ENCODE peak calls at places on chromosomes 1 and 21, in eight cellular contexts. One of them, this sample, is unnamed.

GRCh38 chr1:234899041-234899787 is 229.4 kb downstream of the TOMM20 start:
- DNase-seq in AG09309: no peak
- DNase-seq in ascending aorta: no peak
- DNase-seq in AG04450: no peak
- DNase-seq in fibroblast of pulmonary artery: peak
- DNase-seq in fibroblast of mammary gland: peak
- DNase-seq in esophagus muscularis mucosa: no peak
- DNase-seq in heart left ventricle: peak
- DNase-seq in this sample: peak

GRCh38 chr1:53896673-53897229 is 2.8 kb downstream of the DIO1 start:
- DNase-seq in AG04450: peak
- DNase-seq in fibroblast of pulmonary artery: peak
- DNase-seq in AG09309: peak
- DNase-seq in esophagus muscularis mucosa: no peak
- DNase-seq in fibroblast of mammary gland: peak
- DNase-seq in ascending aorta: no peak
- DNase-seq in heart left ventricle: no peak
- DNase-seq in this sample: peak

GRCh38 chr1:92478393-92478792 is 8.3 kb downstream of the GFI1 start:
- DNase-seq in esophagus muscularis mucosa: no peak
- DNase-seq in fibroblast of mammary gland: no peak
- DNase-seq in AG09309: no peak
- DNase-seq in AG04450: no peak
- DNase-seq in fibroblast of pulmonary artery: no peak
- DNase-seq in heart left ventricle: no peak
- DNase-seq in ascending aorta: no peak
- DNase-seq in this sample: peak

GRCh38 chr1:98991127-98992003 is 13.3 kb downstream of the PLPPR5 start:
- DNase-seq in ascending aorta: no peak
- DNase-seq in heart left ventricle: no peak
- DNase-seq in AG09309: peak
- DNase-seq in fibroblast of mammary gland: peak
- DNase-seq in AG04450: peak
- DNase-seq in esophagus muscularis mucosa: no peak
- DNase-seq in fibroblast of pulmonary artery: peak
- DNase-seq in this sample: peak

GRCh38 chr1:106755682-106756406 is 300.6 kb upstream of the PRMT6 start:
- DNase-seq in ascending aorta: no peak
- DNase-seq in fibroblast of mammary gland: peak
- DNase-seq in fibroblast of pulmonary artery: peak
- DNase-seq in AG09309: peak
- DNase-seq in AG04450: no peak
- DNase-seq in esophagus muscularis mucosa: no peak
- DNase-seq in heart left ventricle: no peak
- DNase-seq in this sample: peak

GRCh38 chr1:61797045-61797755 is 54.9 kb downstream of the PATJ start:
- DNase-seq in fibroblast of mammary gland: no peak
- DNase-seq in fibroblast of pulmonary artery: no peak
- DNase-seq in heart left ventricle: no peak
- DNase-seq in AG09309: no peak
- DNase-seq in ascending aorta: no peak
- DNase-seq in AG04450: no peak
- DNase-seq in esophagus muscularis mucosa: no peak
- DNase-seq in this sample: no peak

GRCh38 chr1:30111431-30111830 is 612.0 kb downstream of the MATN1 start:
- DNase-seq in ascending aorta: no peak
- DNase-seq in fibroblast of mammary gland: peak
- DNase-seq in esophagus muscularis mucosa: no peak
- DNase-seq in fibroblast of pulmonary artery: peak
- DNase-seq in heart left ventricle: peak
- DNase-seq in AG09309: no peak
- DNase-seq in AG04450: no peak
- DNase-seq in this sample: peak

GRCh38 chr1:157844084-157844830 is 2.6 kb upstream of the CD5L start:
- DNase-seq in esophagus muscularis mucosa: no peak
- DNase-seq in AG04450: no peak
- DNase-seq in fibroblast of mammary gland: no peak
- DNase-seq in ascending aorta: no peak
- DNase-seq in heart left ventricle: no peak
- DNase-seq in AG09309: no peak
- DNase-seq in fibroblast of pulmonary artery: no peak
- DNase-seq in this sample: no peak

GRCh38 chr1:118958140-118958539 is 30.0 kb downstream of the TBX15 start:
- DNase-seq in heart left ventricle: no peak
- DNase-seq in fibroblast of pulmonary artery: no peak
- DNase-seq in AG04450: no peak
- DNase-seq in AG09309: no peak
- DNase-seq in ascending aorta: no peak
- DNase-seq in fibroblast of mammary gland: no peak
- DNase-seq in esophagus muscularis mucosa: no peak
- DNase-seq in this sample: no peak

GRCh38 chr1:246355421-246356230 is 151.5 kb downstream of the SMYD3 start:
- DNase-seq in esophagus muscularis mucosa: no peak
- DNase-seq in ascending aorta: no peak
- DNase-seq in fibroblast of mammary gland: no peak
- DNase-seq in heart left ventricle: no peak
- DNase-seq in AG09309: no peak
- DNase-seq in fibroblast of pulmonary artery: no peak
- DNase-seq in AG04450: no peak
- DNase-seq in this sample: no peak

GRCh38 chr1:92968138-92969032 is 7.1 kb upstream of the DIPK1A start:
- DNase-seq in AG04450: no peak
- DNase-seq in fibroblast of mammary gland: no peak
- DNase-seq in ascending aorta: no peak
- DNase-seq in esophagus muscularis mucosa: no peak
- DNase-seq in fibroblast of pulmonary artery: peak
- DNase-seq in heart left ventricle: no peak
- DNase-seq in AG09309: no peak
- DNase-seq in this sample: no peak

GRCh38 chr1:219837994-219838294 is 90.4 kb downstream of the SLC30A10 start:
- DNase-seq in AG09309: no peak
- DNase-seq in fibroblast of pulmonary artery: no peak
- DNase-seq in heart left ventricle: no peak
- DNase-seq in fibroblast of mammary gland: no peak
- DNase-seq in esophagus muscularis mucosa: no peak
- DNase-seq in AG04450: no peak
- DNase-seq in ascending aorta: no peak
- DNase-seq in this sample: no peak
- TF ChIP-seq CTCF in AG09309: no peak
- TF ChIP-seq CTCF in fibroblast of pulmonary artery: no peak
- TF ChIP-seq CTCF in heart left ventricle: peak
- TF ChIP-seq CTCF in fibroblast of mammary gland: no peak
- TF ChIP-seq CTCF in esophagus muscularis mucosa: no peak
- TF ChIP-seq CTCF in AG04450: no peak
- TF ChIP-seq CTCF in ascending aorta: no peak
- TF ChIP-seq CTCF in this sample: no peak

GRCh38 chr1:31742462-31743212 is 21.5 kb downstream of the ADGRB2 start:
- DNase-seq in esophagus muscularis mucosa: no peak
- DNase-seq in AG09309: no peak
- DNase-seq in ascending aorta: no peak
- DNase-seq in fibroblast of mammary gland: no peak
- DNase-seq in AG04450: no peak
- DNase-seq in heart left ventricle: no peak
- DNase-seq in fibroblast of pulmonary artery: no peak
- DNase-seq in this sample: no peak

GRCh38 chr1:31745898-31746668 is 18.1 kb downstream of the ADGRB2 start:
- DNase-seq in ascending aorta: no peak
- DNase-seq in fibroblast of pulmonary artery: no peak
- DNase-seq in AG04450: no peak
- DNase-seq in fibroblast of mammary gland: no peak
- DNase-seq in esophagus muscularis mucosa: no peak
- DNase-seq in AG09309: no peak
- DNase-seq in heart left ventricle: no peak
- DNase-seq in this sample: no peak

GRCh38 chr1:31745071-31745897 is 18.9 kb downstream of the ADGRB2 start:
- DNase-seq in fibroblast of mammary gland: peak
- DNase-seq in AG04450: no peak
- DNase-seq in AG09309: no peak
- DNase-seq in heart left ventricle: peak
- DNase-seq in fibroblast of pulmonary artery: peak
- DNase-seq in esophagus muscularis mucosa: no peak
- DNase-seq in ascending aorta: no peak
- DNase-seq in this sample: peak

GRCh38 chr1:31746687-31747086 is 17.5 kb downstream of the ADGRB2 start:
- DNase-seq in fibroblast of pulmonary artery: no peak
- DNase-seq in fibroblast of mammary gland: no peak
- DNase-seq in AG09309: no peak
- DNase-seq in AG04450: no peak
- DNase-seq in esophagus muscularis mucosa: no peak
- DNase-seq in heart left ventricle: no peak
- DNase-seq in ascending aorta: no peak
- DNase-seq in this sample: no peak

DNA sequence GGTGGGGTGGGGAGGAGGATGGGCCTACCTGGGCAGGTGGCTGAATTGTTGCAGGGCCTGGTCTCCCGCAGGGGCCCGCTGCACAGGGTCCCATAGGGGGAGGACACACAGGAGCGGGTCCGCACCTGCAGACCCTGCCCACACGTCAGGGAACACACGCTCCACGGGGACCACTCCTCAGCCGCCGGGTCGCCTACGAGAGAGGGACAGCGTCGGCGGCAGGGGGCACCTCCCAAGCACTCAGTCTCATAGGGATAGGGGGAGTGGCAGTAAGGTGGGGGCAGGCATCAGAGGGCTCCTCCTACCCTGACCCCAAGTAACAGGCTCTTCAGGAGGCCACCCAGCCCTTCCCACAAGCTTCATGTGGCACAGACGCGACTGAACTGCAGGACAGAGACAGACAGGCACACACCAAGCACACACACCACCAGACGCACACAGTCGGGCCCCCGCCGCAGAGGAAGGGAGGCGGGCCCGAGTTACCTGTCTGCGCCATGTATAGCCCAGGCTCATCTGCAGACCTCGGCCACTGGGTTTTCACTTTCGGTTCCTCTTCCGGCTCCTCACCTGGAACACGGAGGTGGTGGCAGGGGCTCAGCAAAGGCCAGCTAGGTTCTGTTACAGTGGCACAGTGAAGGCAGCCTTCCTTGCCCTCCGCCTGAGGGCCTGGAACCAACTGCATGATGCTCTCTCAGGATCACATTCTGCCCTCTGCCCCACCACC is 19.8 kb downstream of the ADGRB2 start:
- DNase-seq in fibroblast of pulmonary artery: no peak
- DNase-seq in heart left ventricle: no peak
- DNase-seq in AG09309: no peak
- DNase-seq in fibroblast of mammary gland: no peak
- DNase-seq in AG04450: no peak
- DNase-seq in ascending aorta: no peak
- DNase-seq in esophagus muscularis mucosa: no peak
- DNase-seq in this sample: no peak
- H3K4me3 ChIP-seq in fibroblast of pulmonary artery: no peak
- H3K4me3 ChIP-seq in heart left ventricle: no peak
- H3K4me3 ChIP-seq in AG09309: no peak
- H3K4me3 ChIP-seq in fibroblast of mammary gland: no peak
- H3K4me3 ChIP-seq in AG04450: no peak
- H3K4me3 ChIP-seq in ascending aorta: no peak
- H3K4me3 ChIP-seq in esophagus muscularis mucosa: no peak
- H3K4me3 ChIP-seq in this sample: no peak

GRCh38 chr21:30391615-30392014 is 4.2 kb upstream of the KRTAP13-1 start:
- DNase-seq in AG04450: no peak
- DNase-seq in esophagus muscularis mucosa: no peak
- DNase-seq in fibroblast of pulmonary artery: no peak
- DNase-seq in heart left ventricle: no peak
- DNase-seq in ascending aorta: no peak
- DNase-seq in fibroblast of mammary gland: no peak
- DNase-seq in AG09309: no peak
- DNase-seq in this sample: no peak
- TF ChIP-seq CTCF in AG04450: no peak
- TF ChIP-seq CTCF in esophagus muscularis mucosa: no peak
- TF ChIP-seq CTCF in fibroblast of pulmonary artery: no peak
- TF ChIP-seq CTCF in heart left ventricle: no peak
- TF ChIP-seq CTCF in ascending aorta: no peak
- TF ChIP-seq CTCF in fibroblast of mammary gland: no peak
- TF ChIP-seq CTCF in AG09309: no peak
- TF ChIP-seq CTCF in this sample: no peak

DNA sequence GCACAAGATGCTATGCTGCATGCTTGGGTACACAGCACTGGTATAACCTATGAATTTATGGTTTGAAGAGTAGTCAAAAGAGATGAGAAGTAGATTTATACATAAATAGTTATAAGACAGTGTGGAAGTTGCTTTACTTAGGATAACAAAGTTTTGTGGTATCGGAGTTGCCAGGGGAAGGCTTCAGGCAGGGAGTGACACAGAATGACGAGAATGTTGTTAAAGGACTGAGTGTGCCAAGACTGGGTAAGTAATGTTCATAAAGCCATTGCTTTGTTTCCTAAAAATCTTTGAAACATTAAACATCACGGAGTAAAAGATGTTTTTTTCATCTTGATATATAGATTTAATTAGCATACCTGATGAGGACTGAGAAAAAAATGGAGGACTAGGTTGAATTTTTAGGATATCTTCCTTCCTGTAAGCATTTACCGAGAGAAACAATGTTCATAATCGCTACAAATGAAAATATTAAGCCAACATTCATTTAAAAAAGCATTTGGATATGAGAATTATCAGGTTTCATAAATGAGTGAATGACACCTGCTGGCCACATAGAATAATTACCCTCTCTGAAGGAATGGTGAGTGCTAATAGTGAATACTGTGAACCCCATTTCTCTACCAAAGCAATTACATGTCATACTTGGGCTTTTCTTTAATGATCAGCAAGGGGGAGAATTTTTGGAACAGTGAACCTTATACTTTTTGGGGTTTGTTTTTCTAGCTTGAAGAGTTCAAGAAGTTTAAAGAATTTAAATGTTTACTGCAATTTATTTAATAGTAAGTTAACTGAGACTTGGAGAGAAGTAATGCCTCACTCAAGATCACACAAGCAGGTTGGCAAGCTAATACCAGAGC is 28.4 kb downstream of the EXTL2 start:
- DNase-seq in AG09309: peak
- DNase-seq in esophagus muscularis mucosa: no peak
- DNase-seq in fibroblast of pulmonary artery: peak
- DNase-seq in fibroblast of mammary gland: peak
- DNase-seq in heart left ventricle: no peak
- DNase-seq in ascending aorta: no peak
- DNase-seq in AG04450: no peak
- DNase-seq in this sample: peak
- H3K4me3 ChIP-seq in AG09309: no peak
- H3K4me3 ChIP-seq in esophagus muscularis mucosa: no peak
- H3K4me3 ChIP-seq in fibroblast of pulmonary artery: no peak
- H3K4me3 ChIP-seq in fibroblast of mammary gland: no peak
- H3K4me3 ChIP-seq in heart left ventricle: peak
- H3K4me3 ChIP-seq in ascending aorta: no peak
- H3K4me3 ChIP-seq in AG04450: no peak
- H3K4me3 ChIP-seq in this sample: no peak

GRCh38 chr1:66607458-66607857 is 73.5 kb downstream of the SGIP1 start:
- DNase-seq in fibroblast of mammary gland: no peak
- DNase-seq in heart left ventricle: no peak
- DNase-seq in AG09309: no peak
- DNase-seq in esophagus muscularis mucosa: no peak
- DNase-seq in ascending aorta: no peak
- DNase-seq in fibroblast of pulmonary artery: no peak
- DNase-seq in AG04450: no peak
- DNase-seq in this sample: no peak
- TF ChIP-seq CTCF in fibroblast of mammary gland: peak
- TF ChIP-seq CTCF in heart left ventricle: no peak
- TF ChIP-seq CTCF in AG09309: peak
- TF ChIP-seq CTCF in esophagus muscularis mucosa: no peak
- TF ChIP-seq CTCF in ascending aorta: no peak
- TF ChIP-seq CTCF in fibroblast of pulmonary artery: no peak
- TF ChIP-seq CTCF in AG04450: peak
- TF ChIP-seq CTCF in this sample: no peak

GRCh38 chr1:3283849-3284248 is 170.6 kb upstream of the ARHGEF16 start:
- DNase-seq in heart left ventricle: peak
- DNase-seq in AG04450: no peak
- DNase-seq in AG09309: no peak
- DNase-seq in esophagus muscularis mucosa: no peak
- DNase-seq in ascending aorta: no peak
- DNase-seq in fibroblast of pulmonary artery: peak
- DNase-seq in fibroblast of mammary gland: no peak
- DNase-seq in this sample: no peak
- H3K4me3 ChIP-seq in heart left ventricle: no peak
- H3K4me3 ChIP-seq in AG04450: no peak
- H3K4me3 ChIP-seq in AG09309: no peak
- H3K4me3 ChIP-seq in esophagus muscularis mucosa: no peak
- H3K4me3 ChIP-seq in ascending aorta: no peak
- H3K4me3 ChIP-seq in fibroblast of pulmonary artery: no peak
- H3K4me3 ChIP-seq in fibroblast of mammary gland: no peak
- H3K4me3 ChIP-seq in this sample: no peak

This sample was measured in foreskin fibroblast.